ENCODE peak calls at places on chromosomes 11 and 22, in six cellular contexts. One of them, this sample, is unnamed.
A peak's percentile ranks its signal among the peaks of the same experiment; 100 is the strongest.

GRCh38 chr11:65651339-65651588 is 11.5 kb downstream of the RELA start:
- DNase-seq in naive thymus-derived CD4-positive, alpha-beta T cell: no peak
- DNase-seq in WERI-Rb-1: no peak
- DNase-seq in prostate gland: no peak
- DNase-seq in Panc1: no peak
- DNase-seq in sigmoid colon: no peak
- DNase-seq in this sample: no peak

GRCh38 chr11:66743271-66743968 is 14.4 kb upstream of the SPTBN2 start:
- DNase-seq in naive thymus-derived CD4-positive, alpha-beta T cell: no peak
- DNase-seq in WERI-Rb-1: peak; percentile 29
- DNase-seq in prostate gland: peak; percentile 90
- DNase-seq in sigmoid colon: no peak
- DNase-seq in Panc1: no peak
- DNase-seq in this sample: no peak

GRCh38 chr22:18056161-18056666 is 21.6 kb upstream of the PEX26 start:
- DNase-seq in prostate gland: no peak
- DNase-seq in naive thymus-derived CD4-positive, alpha-beta T cell: no peak
- DNase-seq in Panc1: no peak
- DNase-seq in WERI-Rb-1: no peak
- DNase-seq in sigmoid colon: no peak
- DNase-seq in this sample: no peak

GRCh38 chr11:9821008-9821752 is 157.3 kb downstream of the SWAP70 start:
- DNase-seq in Panc1: no peak
- DNase-seq in sigmoid colon: no peak
- DNase-seq in WERI-Rb-1: no peak
- DNase-seq in prostate gland: no peak
- DNase-seq in naive thymus-derived CD4-positive, alpha-beta T cell: no peak
- DNase-seq in this sample: no peak

GRCh38 chr11:14411818-14412217 is 52.8 kb upstream of the RRAS2 start:
- DNase-seq in Panc1: no peak
- DNase-seq in naive thymus-derived CD4-positive, alpha-beta T cell: no peak
- DNase-seq in prostate gland: no peak
- DNase-seq in sigmoid colon: peak; percentile 74
- DNase-seq in WERI-Rb-1: no peak
- DNase-seq in this sample: no peak

GRCh38 chr11:132994038-132994502 is 538.2 kb downstream of the OPCML start:
- DNase-seq in prostate gland: no peak
- DNase-seq in sigmoid colon: no peak
- DNase-seq in Panc1: no peak
- DNase-seq in WERI-Rb-1: no peak
- DNase-seq in naive thymus-derived CD4-positive, alpha-beta T cell: no peak
- DNase-seq in this sample: no peak

GRCh38 chr11:10931761-10932700 is 74.2 kb upstream of the ZBED5 start:
- DNase-seq in naive thymus-derived CD4-positive, alpha-beta T cell: peak; percentile 11
- DNase-seq in prostate gland: peak; percentile 81
- DNase-seq in sigmoid colon: no peak
- DNase-seq in WERI-Rb-1: peak; percentile 44
- DNase-seq in Panc1: no peak
- DNase-seq in this sample: no peak

GRCh38 chr11:85752890-85753581 is 57.9 kb downstream of the SYTL2 start:
- DNase-seq in prostate gland: no peak
- DNase-seq in WERI-Rb-1: no peak
- DNase-seq in sigmoid colon: no peak
- DNase-seq in naive thymus-derived CD4-positive, alpha-beta T cell: peak; percentile 99
- DNase-seq in Panc1: no peak
- DNase-seq in this sample: peak; percentile 82

GRCh38 chr11:8309862-8310261 is 46.2 kb upstream of the LMO1 start:
- DNase-seq in WERI-Rb-1: peak; percentile 79
- DNase-seq in naive thymus-derived CD4-positive, alpha-beta T cell: no peak
- DNase-seq in prostate gland: no peak
- DNase-seq in Panc1: no peak
- DNase-seq in sigmoid colon: peak; percentile 20
- DNase-seq in this sample: no peak

GRCh38 chr11:577611-577894 is 1.3 kb downstream of the PHRF1 start:
- DNase-seq in naive thymus-derived CD4-positive, alpha-beta T cell: no peak
- DNase-seq in WERI-Rb-1: no peak
- DNase-seq in prostate gland: no peak
- DNase-seq in Panc1: no peak
- DNase-seq in sigmoid colon: no peak
- DNase-seq in this sample: no peak

GRCh38 chr11:1966531-1966930 is 19.4 kb downstream of the MRPL23 start:
- DNase-seq in WERI-Rb-1: no peak
- DNase-seq in sigmoid colon: peak; percentile 5
- DNase-seq in naive thymus-derived CD4-positive, alpha-beta T cell: no peak
- DNase-seq in Panc1: no peak
- DNase-seq in prostate gland: no peak
- DNase-seq in this sample: no peak

GRCh38 chr22:30235687-30236170 is 10.8 kb downstream of the LIF start:
- DNase-seq in prostate gland: no peak
- DNase-seq in WERI-Rb-1: peak; percentile 42
- DNase-seq in sigmoid colon: no peak
- DNase-seq in naive thymus-derived CD4-positive, alpha-beta T cell: no peak
- DNase-seq in Panc1: no peak
- DNase-seq in this sample: no peak

GRCh38 chr11:134069996-134070845 is 1.3 kb downstream of the JAM3 start:
- DNase-seq in naive thymus-derived CD4-positive, alpha-beta T cell: no peak
- DNase-seq in prostate gland: no peak
- DNase-seq in WERI-Rb-1: no peak
- DNase-seq in Panc1: no peak
- DNase-seq in sigmoid colon: no peak
- DNase-seq in this sample: no peak

GRCh38 chr22:22374163-22374562 is 129.6 kb downstream of the VPREB1 start:
- DNase-seq in WERI-Rb-1: no peak
- DNase-seq in sigmoid colon: no peak
- DNase-seq in Panc1: no peak
- DNase-seq in prostate gland: no peak
- DNase-seq in naive thymus-derived CD4-positive, alpha-beta T cell: no peak
- DNase-seq in this sample: no peak

GRCh38 chr22:24871611-24872205 is 65.7 kb downstream of the SGSM1 start:
- DNase-seq in sigmoid colon: no peak
- DNase-seq in Panc1: no peak
- DNase-seq in WERI-Rb-1: no peak
- DNase-seq in prostate gland: no peak
- DNase-seq in naive thymus-derived CD4-positive, alpha-beta T cell: no peak
- DNase-seq in this sample: no peak

GRCh38 chr11:66951927-66952337 is 6.3 kb downstream of the PC start:
- DNase-seq in naive thymus-derived CD4-positive, alpha-beta T cell: no peak
- DNase-seq in WERI-Rb-1: no peak
- DNase-seq in sigmoid colon: no peak
- DNase-seq in Panc1: no peak
- DNase-seq in prostate gland: peak; percentile 51
- DNase-seq in this sample: no peak

GRCh38 chr11:61976420-61976800 is 9.0 kb upstream of the FTH1 start:
- DNase-seq in sigmoid colon: no peak
- DNase-seq in prostate gland: no peak
- DNase-seq in WERI-Rb-1: no peak
- DNase-seq in naive thymus-derived CD4-positive, alpha-beta T cell: no peak
- DNase-seq in Panc1: no peak
- DNase-seq in this sample: no peak

GRCh38 chr22:17774206-17774927 is at the start of gene BID:
- DNase-seq in naive thymus-derived CD4-positive, alpha-beta T cell: peak; percentile 25
- DNase-seq in WERI-Rb-1: peak; percentile 47
- DNase-seq in sigmoid colon: no peak
- DNase-seq in Panc1: no peak
- DNase-seq in prostate gland: no peak
- DNase-seq in this sample: peak; percentile 20

GRCh38 chr11:112583246-112583893 is 322.7 kb upstream of the PLET1 start:
- DNase-seq in Panc1: no peak
- DNase-seq in prostate gland: no peak
- DNase-seq in naive thymus-derived CD4-positive, alpha-beta T cell: no peak
- DNase-seq in sigmoid colon: no peak
- DNase-seq in WERI-Rb-1: no peak
- DNase-seq in this sample: no peak

GRCh38 chr11:118135796-118136165 is 16.8 kb downstream of the SCN4B start:
- DNase-seq in WERI-Rb-1: no peak
- DNase-seq in naive thymus-derived CD4-positive, alpha-beta T cell: no peak
- DNase-seq in prostate gland: no peak
- DNase-seq in sigmoid colon: peak; percentile 46
- DNase-seq in Panc1: no peak
- DNase-seq in this sample: no peak

GRCh38 chr11:3803726-3804510 is 4.4 kb upstream of the PGAP2 start:
- DNase-seq in Panc1: no peak
- DNase-seq in prostate gland: no peak
- DNase-seq in naive thymus-derived CD4-positive, alpha-beta T cell: no peak
- DNase-seq in WERI-Rb-1: no peak
- DNase-seq in sigmoid colon: no peak
- DNase-seq in this sample: no peak

GRCh38 chr22:37930270-37930951 is 23.0 kb downstream of the C22orf23 start:
- DNase-seq in WERI-Rb-1: peak; percentile 33
- DNase-seq in sigmoid colon: no peak
- DNase-seq in prostate gland: no peak
- DNase-seq in Panc1: no peak
- DNase-seq in naive thymus-derived CD4-positive, alpha-beta T cell: no peak
- DNase-seq in this sample: no peak

GRCh38 chr22:46528121-46528610 is 9.3 kb downstream of the CELSR1 start:
- DNase-seq in WERI-Rb-1: no peak
- DNase-seq in naive thymus-derived CD4-positive, alpha-beta T cell: no peak
- DNase-seq in sigmoid colon: no peak
- DNase-seq in prostate gland: peak; percentile 34
- DNase-seq in Panc1: no peak
- DNase-seq in this sample: no peak

GRCh38 chr11:27837895-27838563 is 137.8 kb upstream of the BDNF start:
- DNase-seq in Panc1: no peak
- DNase-seq in WERI-Rb-1: no peak
- DNase-seq in sigmoid colon: no peak
- DNase-seq in prostate gland: no peak
- DNase-seq in naive thymus-derived CD4-positive, alpha-beta T cell: no peak
- DNase-seq in this sample: no peak

GRCh38 chr22:24707477-24707816 is 67.1 kb downstream of the PIWIL3 start:
- DNase-seq in Panc1: no peak
- DNase-seq in naive thymus-derived CD4-positive, alpha-beta T cell: no peak
- DNase-seq in prostate gland: no peak
- DNase-seq in sigmoid colon: no peak
- DNase-seq in WERI-Rb-1: no peak
- DNase-seq in this sample: no peak

GRCh38 chr11:22991196-22991595 is 130.9 kb upstream of the CCDC179 start:
- DNase-seq in sigmoid colon: no peak
- DNase-seq in Panc1: no peak
- DNase-seq in naive thymus-derived CD4-positive, alpha-beta T cell: no peak
- DNase-seq in prostate gland: no peak
- DNase-seq in WERI-Rb-1: no peak
- DNase-seq in this sample: no peak
- H3K9me3 ChIP-seq in sigmoid colon: no peaks in the 10 kb centered on the region
- H3K9me3 ChIP-seq in Panc1: peaks cover 3% of the 10 kb centered on the region
- H3K9me3 ChIP-seq in naive thymus-derived CD4-positive, alpha-beta T cell: peaks cover 18% of the 10 kb centered on the region
- H3K9me3 ChIP-seq in prostate gland: no peaks in the 10 kb centered on the region
- H3K9me3 ChIP-seq in WERI-Rb-1: no peaks in the 10 kb centered on the region
- H3K9me3 ChIP-seq in this sample: no peaks in the 10 kb centered on the region

DNA sequence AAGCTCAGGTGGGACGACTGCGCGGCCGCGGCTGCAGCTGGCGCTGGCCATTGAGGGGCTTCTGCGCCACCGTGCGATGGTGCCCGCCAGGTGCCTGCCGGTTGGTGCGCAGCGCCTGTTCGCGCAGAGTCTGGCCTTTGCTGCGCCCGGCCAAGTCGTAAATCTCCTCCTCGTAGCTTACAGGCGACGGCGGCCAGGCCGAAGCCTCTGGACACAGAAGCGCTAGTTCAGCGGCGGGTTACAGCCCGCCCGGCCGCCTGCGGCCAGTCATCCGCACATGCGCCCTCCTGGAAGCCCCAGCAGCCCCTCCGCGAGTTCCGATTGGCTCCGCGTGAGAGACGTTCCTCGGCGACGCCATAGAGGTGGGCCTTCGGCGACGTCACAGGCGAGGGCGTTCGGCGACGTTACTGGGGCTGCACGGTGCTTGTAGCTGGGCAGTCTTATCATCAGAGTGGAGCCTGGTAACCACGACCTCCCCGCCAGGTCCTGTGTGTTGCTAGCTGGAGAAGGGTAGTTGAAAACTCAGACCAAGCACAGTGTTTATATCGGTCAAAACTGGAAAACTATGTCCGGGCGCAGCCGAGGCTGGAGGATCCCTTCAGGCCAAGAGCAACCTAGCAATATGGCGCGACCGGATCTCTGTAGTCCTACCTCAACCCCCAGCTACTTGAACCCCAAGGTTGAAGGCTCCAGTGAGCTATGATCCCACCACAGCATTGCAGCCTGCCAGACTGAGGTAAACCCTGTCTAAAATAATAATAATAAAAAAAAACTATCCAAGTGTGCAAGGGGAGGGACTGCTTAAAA is 265.7 kb downstream of the OR4C45 start:
- DNase-seq in prostate gland: no peak
- DNase-seq in Panc1: no peak
- DNase-seq in WERI-Rb-1: no peak
- DNase-seq in naive thymus-derived CD4-positive, alpha-beta T cell: no peak
- DNase-seq in sigmoid colon: no peak
- DNase-seq in this sample: no peak
- H3K9me3 ChIP-seq in prostate gland: no peaks in the 10 kb centered on the region
- H3K9me3 ChIP-seq in Panc1: no peaks in the 10 kb centered on the region
- H3K9me3 ChIP-seq in WERI-Rb-1: peaks cover 10% of the 10 kb centered on the region
- H3K9me3 ChIP-seq in naive thymus-derived CD4-positive, alpha-beta T cell: peaks cover 5% of the 10 kb centered on the region
- H3K9me3 ChIP-seq in sigmoid colon: no peaks in the 10 kb centered on the region
- H3K9me3 ChIP-seq in this sample: no peaks in the 10 kb centered on the region

GRCh38 chr11:96960926-96961325 is 571.1 kb downstream of the JRKL start:
- DNase-seq in naive thymus-derived CD4-positive, alpha-beta T cell: no peak
- DNase-seq in WERI-Rb-1: no peak
- DNase-seq in Panc1: no peak
- DNase-seq in prostate gland: no peak
- DNase-seq in sigmoid colon: no peak
- DNase-seq in this sample: no peak

GRCh38 chr11:96961931-96962330 is 572.1 kb downstream of the JRKL start:
- DNase-seq in prostate gland: no peak
- DNase-seq in Panc1: no peak
- DNase-seq in WERI-Rb-1: no peak
- DNase-seq in sigmoid colon: no peak
- DNase-seq in naive thymus-derived CD4-positive, alpha-beta T cell: no peak
- DNase-seq in this sample: no peak

GRCh38 chr11:96964661-96965060 is 574.8 kb downstream of the JRKL start:
- DNase-seq in sigmoid colon: no peak
- DNase-seq in WERI-Rb-1: no peak
- DNase-seq in prostate gland: no peak
- DNase-seq in Panc1: no peak
- DNase-seq in naive thymus-derived CD4-positive, alpha-beta T cell: no peak
- DNase-seq in this sample: no peak

GRCh38 chr11:96967616-96968015 is 577.8 kb downstream of the JRKL start:
- DNase-seq in sigmoid colon: no peak
- DNase-seq in Panc1: no peak
- DNase-seq in WERI-Rb-1: no peak
- DNase-seq in naive thymus-derived CD4-positive, alpha-beta T cell: no peak
- DNase-seq in prostate gland: no peak
- DNase-seq in this sample: no peak

DNA sequence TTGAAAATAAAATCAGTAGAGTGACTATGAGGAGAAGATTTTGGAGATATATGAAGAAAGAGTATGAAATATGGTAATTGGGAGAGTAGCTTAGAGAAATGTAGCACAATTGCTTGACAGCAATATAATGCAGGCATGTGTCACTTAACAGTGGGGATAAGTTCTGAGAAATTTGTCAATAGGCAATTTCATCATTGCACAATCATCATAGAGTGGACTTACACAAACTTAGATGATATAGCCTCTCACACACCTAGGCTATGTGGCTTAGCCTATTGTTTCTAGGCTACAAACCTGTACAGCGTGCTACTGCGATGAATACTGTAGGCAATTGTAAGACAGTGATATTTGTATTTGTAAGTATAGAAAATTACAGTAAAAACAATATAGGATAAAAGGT is 573.6 kb downstream of the JRKL start:
- DNase-seq in sigmoid colon: no peak
- DNase-seq in Panc1: no peak
- DNase-seq in naive thymus-derived CD4-positive, alpha-beta T cell: no peak
- DNase-seq in WERI-Rb-1: no peak
- DNase-seq in prostate gland: no peak
- DNase-seq in this sample: no peak
- H3K9me3 ChIP-seq in sigmoid colon: no peaks in the 10 kb centered on the region
- H3K9me3 ChIP-seq in Panc1: no peaks in the 10 kb centered on the region
- H3K9me3 ChIP-seq in naive thymus-derived CD4-positive, alpha-beta T cell: no peaks in the 10 kb centered on the region
- H3K9me3 ChIP-seq in WERI-Rb-1: no peaks in the 10 kb centered on the region
- H3K9me3 ChIP-seq in prostate gland: no peaks in the 10 kb centered on the region
- H3K9me3 ChIP-seq in this sample: peaks cover 3% of the 10 kb centered on the region

GRCh38 chr22:11629661-11630385 is 3898.2 kb upstream of the OR11H1 start:
- DNase-seq in naive thymus-derived CD4-positive, alpha-beta T cell: no peak
- DNase-seq in prostate gland: no peak
- DNase-seq in sigmoid colon: no peak
- DNase-seq in Panc1: no peak
- DNase-seq in WERI-Rb-1: no peak
- DNase-seq in this sample: no peak
- H3K9me3 ChIP-seq in naive thymus-derived CD4-positive, alpha-beta T cell: peaks cover 32% of the 10 kb centered on the region
- H3K9me3 ChIP-seq in prostate gland: no peaks in the 10 kb centered on the region
- H3K9me3 ChIP-seq in sigmoid colon: peaks cover 20% of the 10 kb centered on the region
- H3K9me3 ChIP-seq in Panc1: no peaks in the 10 kb centered on the region
- H3K9me3 ChIP-seq in WERI-Rb-1: peaks cover 17% of the 10 kb centered on the region
- H3K9me3 ChIP-seq in this sample: no peaks in the 10 kb centered on the region

This sample was measured in T-helper 17 cell.